ENCODE peak calls at places on chromosome 19, in seven cellular contexts. P is erythroblast; H is cardiac fibroblast; U is aorta; Y is EH; Z is stimulated activated CD8-positive, alpha-beta memory T cell treated with anti-CD3 and anti-CD28 coated beads, Interleukin-15, amount 100 ng/mL, for 1 hour; T is ELR. F is an unnamed sample.
A peak's percentile ranks its signal among the peaks of the same experiment; 100 is the strongest.

GRCh38 chr19:51490676-51491075 is 10.9 kb downstream of the SIGLEC12 start:
- DNase-seq in P (no peak), H (no peak), U (no peak), Y (no peak), Z (no peak), T (no peak), F (no peak)

GRCh38 chr19:575527-576506 is 3.4 kb downstream of the BSG start:
- DNase-seq in P (peak; percentile 90), H (peak; percentile 72), U (no peak), Y (peak; percentile 71), Z (no peak), T (peak; percentile 75), F (peak; percentile 75)

GRCh38 chr19:19485161-19485997 is 30.0 kb downstream of the TSSK6 start:
- DNase-seq in P (no peak), H (peak; percentile 45), U (no peak), Y (peak; percentile 52), Z (no peak), T (peak; percentile 87), F (no peak)

GRCh38 chr19:32233885-32234284 is 111.5 kb upstream of the ZNF507 start:
- DNase-seq in P (no peak), H (no peak), U (no peak), Y (no peak), Z (no peak), T (no peak), F (no peak)

GRCh38 chr19:44883962-44884361 is 7.1 kb upstream of the TOMM40 start:
- DNase-seq in P (no peak), H (no peak), U (no peak), Y (peak; percentile 80), Z (no peak), T (no peak), F (no peak)

GRCh38 chr19:39817888-39818561 is 15.9 kb downstream of the DYRK1B start:
- DNase-seq in P (no peak), H (no peak), U (no peak), Y (no peak), Z (no peak), T (no peak), F (no peak)

GRCh38 chr19:35104361-35104760 is 11.3 kb upstream of the FXYD3 start:
- DNase-seq in P (no peak), H (no peak), U (no peak), Y (no peak), Z (no peak), T (no peak), F (no peak)

GRCh38 chr19:41030651-41031050 is 39.6 kb downstream of the CYP2B6 start:
- DNase-seq in P (no peak), H (peak; percentile 1), U (no peak), Y (no peak), Z (no peak), T (no peak), F (no peak)

GRCh38 chr19:30224689-30225606 is 147.2 kb upstream of the ZNF536 start:
- DNase-seq in P (no peak), H (no peak), U (no peak), Y (no peak), Z (no peak), T (no peak), F (no peak)

GRCh38 chr19:47156861-47157454 is 26.3 kb downstream of the SAE1 start:
- DNase-seq in P (no peak), H (peak; percentile 11), U (no peak), Y (peak; percentile 31), Z (no peak), T (no peak), F (no peak)

GRCh38 chr19:7542556-7543348 is 7.2 kb downstream of the PNPLA6 start:
- DNase-seq in P (no peak), H (no peak), U (peak; percentile 47), Y (no peak), Z (no peak), T (no peak), F (no peak)

GRCh38 chr19:47633996-47634395 is 25.1 kb downstream of the BICRA start:
- DNase-seq in P (no peak), H (no peak), U (no peak), Y (no peak), Z (no peak), T (no peak), F (no peak)

GRCh38 chr19:14530005-14530348 is 583 bp downstream of the TECR start:
- DNase-seq in P (peak; percentile 76), H (no peak), U (no peak), Y (no peak), Z (no peak), T (peak; percentile 23), F (no peak)

GRCh38 chr19:6249296-6249695 is 30.5 kb downstream of the MLLT1 start:
- DNase-seq in P (no peak), H (no peak), U (no peak), Y (peak; percentile 42), Z (no peak), T (peak; percentile 30), F (no peak)

GRCh38 chr19:49541914-49542313 is 14.1 kb downstream of the RCN3 start:
- DNase-seq in P (no peak), H (no peak), U (no peak), Y (no peak), Z (no peak), T (no peak), F (no peak)

GRCh38 chr19:2027361-2027760 is 11.8 kb upstream of the BTBD2 start:
- DNase-seq in P (no peak), H (peak; percentile 87), U (no peak), Y (peak; percentile 66), Z (no peak), T (peak; percentile 50), F (peak; percentile 28)

GRCh38 chr19:50485284-50485955 is 8.8 kb upstream of the GARIN5A start:
- DNase-seq in P (no peak), H (no peak), U (no peak), Y (no peak), Z (no peak), T (no peak), F (no peak)